ENCODE peak calls at places on chromosome 15, in seven cellular contexts. J is A549, N is psoas muscle, R is body of pancreas, H is AG10803, M is OCI-LY7, A is kidney epithelial cell. Q is an unnamed sample.

GRCh38 chr15:67801926-67802914 is 23.1 kb upstream of the SKOR1 start:
- DNase-seq in J (no peak), N (no peak), R (no peak), H (no peak), M (no peak), A (no peak), Q (no peak)

GRCh38 chr15:67311751-67312150 is 57.2 kb downstream of the IQCH start:
- DNase-seq in J (no peak), N (no peak), R (no peak), H (no peak), M (no peak), A (no peak), Q (no peak)

GRCh38 chr15:66894363-66894762 is 171.0 kb upstream of the SMAD3 start:
- DNase-seq in J (no peak), N (no peak), R (no peak), H (no peak), M (no peak), A (no peak), Q (no peak)

GRCh38 chr15:74667973-74668372 is 27.9 kb downstream of the EDC3 start:
- DNase-seq in J (no peak), N (no peak), R (no peak), H (no peak), M (no peak), A (no peak), Q (no peak)

GRCh38 chr15:68025860-68026424 is 28.2 kb upstream of the PIAS1 start:
- DNase-seq in J (peak; percentile 44), N (no peak), R (no peak), H (no peak), M (no peak), A (no peak), Q (no peak)

GRCh38 chr15:90097475-90097874 is 4.8 kb downstream of the IDH2 start:
- DNase-seq in J (no peak), N (no peak), R (no peak), H (no peak), M (peak; percentile 89), A (no peak), Q (peak; percentile 66)

GRCh38 chr15:75062706-75063105 is 39.3 kb downstream of the PPCDC start:
- DNase-seq in J (no peak), N (no peak), R (no peak), H (no peak), M (no peak), A (no peak), Q (no peak)

GRCh38 chr15:45732544-45733130 is 97.8 kb downstream of the SQOR start:
- DNase-seq in J (no peak), N (no peak), R (no peak), H (no peak), M (no peak), A (no peak), Q (no peak)

GRCh38 chr15:52788099-52788986 is 1.8 kb downstream of the ONECUT1 start:
- DNase-seq in J (peak; percentile 28), N (no peak), R (peak; percentile 36), H (no peak), M (no peak), A (no peak), Q (no peak)

GRCh38 chr15:52440414-52440813 is 88.3 kb downstream of the MYO5A start:
- DNase-seq in J (peak; percentile 68), N (peak; percentile 23), R (no peak), H (peak; percentile 21), M (no peak), A (peak; percentile 56), Q (no peak)

GRCh38 chr15:31488437-31489204 is 162.0 kb downstream of the KLF13 start:
- DNase-seq in J (peak; percentile 91), N (peak; percentile 27), R (peak; percentile 83), H (peak; percentile 90), M (peak; percentile 83), A (peak; percentile 41), Q (peak; percentile 84)

GRCh38 chr15:95557226-95558046 is 773.1 kb upstream of the NR2F2 start:
- DNase-seq in J (peak; percentile 88), N (no peak), R (no peak), H (peak; percentile 89), M (no peak), A (peak; percentile 86), Q (no peak)

GRCh38 chr15:60790641-60791040 is 311.7 kb upstream of the ICE2 start:
- DNase-seq in J (no peak), N (no peak), R (no peak), H (no peak), M (no peak), A (no peak), Q (no peak)
- TF ChIP-seq CTCF in J (no peak), N (no peak), R (no peak), H (no peak), M (no peak), A (no peak), Q (no peak)

GRCh38 chr15:37764733-37765191 is 169.7 kb upstream of the TMCO5A start:
- DNase-seq in J (peak; percentile 49), N (no peak), R (peak; percentile 50), H (peak; percentile 60), M (peak; percentile 66), A (no peak), Q (no peak)
- TF ChIP-seq CTCF in J (peak; percentile 37), N (peak; percentile 51), R (peak; percentile 63), H (peak; percentile 73), M (peak; percentile 89), A (peak; percentile 57), Q (peak; percentile 33)

DNA sequence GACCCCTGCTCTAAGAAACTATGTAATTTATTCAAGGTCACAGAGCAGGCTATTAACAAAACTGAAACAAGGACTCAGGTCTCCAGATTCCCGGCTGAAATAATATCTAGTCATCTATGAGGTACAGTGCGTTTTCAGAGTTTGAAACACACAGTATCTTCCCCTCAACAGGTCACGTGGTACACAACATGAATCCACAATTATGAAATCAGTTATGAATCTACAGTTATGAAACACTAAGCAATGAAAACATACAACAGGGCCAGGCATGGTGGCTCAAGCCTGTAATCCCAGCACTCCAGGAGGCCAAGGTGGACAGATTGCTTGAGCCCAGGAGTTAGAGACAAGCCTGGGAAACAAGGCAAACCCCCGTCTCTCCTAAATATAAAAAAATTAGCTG is 72.7 kb downstream of the FSIP1 start:
- DNase-seq in J (no peak), N (no peak), R (no peak), H (no peak), M (no peak), A (no peak), Q (no peak)
- TF ChIP-seq CTCF in J (no peak), N (no peak), R (no peak), H (no peak), M (no peak), A (no peak), Q (no peak)

GRCh38 chr15:41822957-41823356 is 4.9 kb upstream of the JMJD7 start:
- DNase-seq in J (no peak), N (no peak), R (no peak), H (no peak), M (no peak), A (no peak), Q (no peak)
- TF ChIP-seq CTCF in J (no peak), N (no peak), R (no peak), H (no peak), M (no peak), A (no peak), Q (no peak)

Q was measured in GM13976.